ENCODE peak calls at places on chromosomes 16 and 17, in five cellular contexts. R is HepG2, K is GM12878, D is A549, F is endothelial cell of umbilical vein. G is an unnamed sample.

GRCh38 chr16:50208460-50208931 is 55.4 kb downstream of the TENT4B start:
- DNase-seq in R (peak; percentile 16), K (no peak), D (no peak), F (peak; percentile 85), G (no peak)

GRCh38 chr17:9402590-9403199 is 172.9 kb downstream of the STX8 start:
- DNase-seq in R (peak; percentile 45), D (peak; percentile 27), F (peak; percentile 36), K (no peak), G (peak; percentile 47)

GRCh38 chr16:67883872-67884261 is 818 bp upstream of the NRN1L start:
- DNase-seq in F (peak; percentile 48), R (peak; percentile 51), D (peak; percentile 92), K (no peak), G (peak; percentile 63)

GRCh38 chr16:47584464-47585225 is 123.5 kb downstream of the PHKB start:
- DNase-seq in D (no peak), R (no peak), K (no peak), F (no peak), G (no peak)

GRCh38 chr17:67260051-67260987 is 15.3 kb upstream of the HELZ start:
- DNase-seq in K (no peak), R (peak; percentile 77), D (no peak), F (no peak), G (peak; percentile 85)

GRCh38 chr17:65137076-65137935 is at the start of gene RGS9:
- DNase-seq in D (peak; percentile 87), F (peak; percentile 77), K (peak; percentile 38), R (peak; percentile 52), G (peak; percentile 72)

GRCh38 chr17:42521666-42522262 is 14.3 kb upstream of the NAGLU start:
- DNase-seq in R (no peak), K (no peak), D (no peak), F (no peak), G (no peak)

GRCh38 chr16:11583171-11583570 is 3.5 kb downstream of the LITAF start:
- DNase-seq in F (no peak), K (no peak), R (no peak), D (no peak), G (no peak)

GRCh38 chr16:27929818-27930217 is 133.7 kb downstream of the GSG1L start:
- DNase-seq in K (no peak), D (no peak), F (no peak), R (no peak), G (no peak)

GRCh38 chr17:80176757-80177156 is 6.9 kb downstream of the CARD14 start:
- DNase-seq in K (no peak), D (no peak), R (no peak), F (no peak), G (no peak)

GRCh38 chr17:82267575-82268379 is 5.7 kb downstream of the CSNK1D start:
- DNase-seq in D (peak; percentile 94), F (peak; percentile 82), R (peak; percentile 99), K (no peak), G (peak; percentile 78)

GRCh38 chr16:1832831-1833454 is 5.9 kb downstream of the FAHD1 start:
- DNase-seq in K (no peak), F (no peak), D (no peak), R (peak; percentile 95), G (no peak)

GRCh38 chr16:67246945-67247697 is at the start of gene FHOD1:
- DNase-seq in F (peak; percentile 98), D (peak; percentile 82), R (peak; percentile 83), K (peak; percentile 80), G (peak; percentile 98)

GRCh38 chr17:59696682-59697277 is 10.4 kb downstream of the PTRH2 start:
- DNase-seq in D (no peak), K (peak; percentile 13), F (no peak), R (no peak), G (no peak)

GRCh38 chr17:59695943-59696681 is 11.1 kb downstream of the PTRH2 start:
- DNase-seq in K (no peak), F (no peak), D (no peak), R (no peak), G (no peak)

GRCh38 chr17:59694344-59694743 is 12.9 kb downstream of the PTRH2 start:
- DNase-seq in D (no peak), R (no peak), K (no peak), F (no peak), G (no peak)

GRCh38 chr17:59698143-59698542 is 9.1 kb downstream of the PTRH2 start:
- DNase-seq in K (no peak), D (no peak), F (no peak), R (no peak), G (no peak)

GRCh38 chr17:59693582-59693981 is 13.6 kb downstream of the PTRH2 start:
- DNase-seq in F (no peak), K (no peak), D (no peak), R (no peak), G (no peak)
- TF ChIP-seq POLR2A in F (no peak), K (peak; percentile 34), D (no peak), R (no peak), G (no peak)

GRCh38 chr16:57186630-57187507 is 740 bp downstream of the RSPRY1 start:
- DNase-seq in D (peak; percentile 35), K (no peak), F (peak; percentile 56), R (peak; percentile 54), G (peak; percentile 45)

GRCh38 chr16:57188711-57189002 is 2.5 kb downstream of the RSPRY1 start:
- DNase-seq in R (no peak), D (no peak), F (no peak), K (no peak), G (no peak)

GRCh38 chr16:57185945-57186629 is at the start of the genes PSME3IP1 and RSPRY1:
- DNase-seq in R (peak; percentile 100), K (peak; percentile 99), D (peak; percentile 100), F (peak; percentile 100), G (peak; percentile 100)

GRCh38 chr16:57185446-57185944 is 344 bp downstream of the PSME3IP1 start:
- DNase-seq in F (no peak), R (no peak), D (peak; percentile 38), K (no peak), G (no peak)

DNA sequence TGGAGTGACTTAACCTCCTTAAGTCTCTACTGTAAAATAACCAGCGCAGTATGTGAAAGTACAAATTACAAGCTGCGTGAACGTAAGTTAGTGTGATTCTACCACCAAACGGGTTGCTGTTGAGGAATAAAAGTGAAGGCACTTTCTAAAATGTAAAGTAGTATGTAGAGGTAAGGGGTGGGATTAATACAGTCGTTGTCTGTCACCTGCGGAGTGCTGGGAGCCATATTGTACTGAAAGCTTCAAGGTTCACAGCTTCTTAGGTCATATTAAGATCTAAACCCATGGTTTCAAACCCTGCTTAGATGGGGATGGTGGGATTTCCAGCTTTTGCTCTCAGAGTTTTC is 1.4 kb downstream of the RSPRY1 start:
- DNase-seq in K (no peak), D (peak; percentile 11), R (peak; percentile 29), F (no peak), G (no peak)
- TF ChIP-seq MAX in K (no peak), D (no peak), R (no peak), F (no peak), G (no peak)

DNA sequence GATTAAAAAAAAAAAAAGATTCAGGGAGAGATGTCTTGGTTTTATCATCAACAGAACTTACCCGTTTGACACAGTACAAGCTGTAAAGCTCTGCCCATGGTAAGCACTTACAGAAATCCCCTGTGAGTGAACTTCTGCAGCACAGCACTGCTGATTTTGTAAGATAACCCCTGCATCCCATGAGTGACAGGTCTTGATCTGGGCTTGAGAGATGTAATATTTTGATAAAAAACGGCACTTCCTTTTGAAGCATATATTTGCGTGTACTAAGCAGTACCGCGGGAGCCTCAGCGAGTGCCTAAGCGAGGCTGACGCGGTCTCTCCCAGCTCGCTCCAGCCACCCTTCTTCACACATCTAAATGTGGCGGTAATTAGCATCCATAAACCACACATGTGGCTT is 50.5 kb downstream of the IKZF3 start:
- DNase-seq in D (no peak), F (no peak), K (no peak), R (no peak), G (peak; percentile 43)
- H3K4me3 ChIP-seq in D (no peak overlapping the region), F (no peak overlapping the region), K (no peak overlapping the region), R (no peak overlapping the region), G (no peak overlapping the region)

DNA sequence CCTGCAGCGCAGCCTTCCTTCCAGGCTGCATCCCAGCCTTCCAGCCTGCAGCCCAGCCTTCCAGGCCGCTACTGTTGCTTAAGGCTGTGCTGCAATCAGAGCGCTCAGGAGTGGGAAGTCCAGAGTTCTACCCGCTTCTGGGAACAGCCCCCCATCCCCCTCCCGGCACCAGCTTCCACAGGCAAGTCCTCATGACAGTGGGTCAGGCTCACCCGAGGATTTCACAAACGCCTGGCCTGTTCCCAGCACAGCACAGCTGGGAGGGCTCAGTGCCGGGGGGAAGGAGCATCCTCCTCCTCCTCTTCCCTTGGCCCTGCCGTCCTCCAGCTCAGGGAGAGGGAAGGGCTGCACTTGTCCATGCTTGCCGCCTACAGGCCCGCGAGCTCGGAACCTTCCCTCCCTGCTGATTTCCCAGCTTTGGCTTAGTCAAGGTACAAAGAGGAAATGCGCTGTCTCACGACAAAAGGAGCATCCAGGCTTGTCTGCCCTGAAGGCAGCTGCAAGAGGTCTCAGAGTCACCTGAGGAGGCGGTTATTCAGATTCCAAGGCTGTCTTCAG is 8.3 kb downstream of the SOCS3 start:
- DNase-seq in K (no peak), F (no peak), D (no peak), R (peak; percentile 63), G (no peak)
- TF ChIP-seq POLR2A in K (no peak), F (no peak), D (no peak), R (no peak), G (no peak)

GRCh38 chr16:25950586-25951201 is 258.9 kb downstream of the HS3ST4 start:
- DNase-seq in D (no peak), F (no peak), R (no peak), K (no peak), G (no peak)
- TF ChIP-seq MAX in D (no peak), F (no peak), R (no peak), K (no peak), G (no peak)

DNA sequence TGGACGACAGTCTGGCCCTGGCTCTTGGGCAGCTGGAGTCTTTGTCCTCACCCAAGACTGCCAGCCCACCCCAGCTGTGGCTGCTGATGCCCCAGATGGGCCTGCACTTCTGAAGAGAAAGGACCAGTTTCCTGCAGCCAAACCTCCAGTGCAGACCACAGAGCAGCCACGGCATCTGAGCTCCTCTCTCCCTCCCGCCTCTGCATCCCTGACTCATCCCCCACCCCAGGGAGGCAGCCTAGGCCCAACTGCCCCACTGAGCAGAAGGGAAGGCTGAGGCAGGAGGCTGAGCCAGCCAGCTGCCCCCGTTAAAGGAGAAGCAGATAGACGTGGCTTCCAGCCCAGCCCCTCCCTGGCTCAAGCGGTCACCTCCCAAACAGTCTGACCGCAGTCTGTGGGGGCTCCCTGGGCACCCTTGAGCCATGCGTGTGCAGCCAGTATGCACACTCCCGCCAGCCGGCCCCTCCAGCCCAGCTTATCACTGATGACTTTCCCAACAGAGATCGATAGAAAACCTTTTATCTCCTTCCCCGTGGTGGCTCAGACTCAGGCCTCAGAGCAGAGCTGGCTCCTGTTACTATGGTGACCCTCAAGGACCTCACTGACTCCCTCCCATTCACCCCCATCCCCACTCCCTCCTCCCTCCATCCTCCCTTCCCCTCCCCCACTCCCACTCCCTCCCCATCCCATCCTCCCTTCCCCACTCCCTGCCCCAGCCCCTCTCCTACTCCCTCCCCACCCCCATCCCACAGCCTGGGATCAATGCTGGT is 12.0 kb upstream of the RAI1 start:
- DNase-seq in R (no peak), D (no peak), F (no peak), K (no peak), G (peak; percentile 58)
- H3K4me3 ChIP-seq in R (no peak overlapping the region), D (no peak overlapping the region), F (no peak overlapping the region), K (no peak overlapping the region), G (no peak overlapping the region)

G was measured in NB4.